ENCODE peak calls at places on chromosomes 6 and 20, in nine cellular contexts. I, X, F, A, R, S, U, V and M are unnamed samples. For H3K4me1, the result is how much of the 10 kb centered on the place peaks cover.

GRCh38 chr6:112694986-112695385 is 347.9 kb downstream of the RFPL4B start:
- DNase-seq in I (no peak), X (no peak), F (no peak), A (no peak), R (no peak), S (no peak), U (no peak), V (no peak), M (no peak)

GRCh38 chr6:73898599-73898998 is 202.6 kb downstream of the CD109 start:
- DNase-seq in I (no peak), X (no peak), F (no peak), A (no peak), R (no peak), S (no peak), U (no peak), V (no peak), M (no peak)

GRCh38 chr6:138450445-138450844 is 46.4 kb downstream of the HEBP2 start:
- DNase-seq in I (no peak), X (no peak), F (no peak), A (no peak), R (no peak), S (no peak), U (no peak), V (no peak), M (no peak)

GRCh38 chr20:40251284-40251932 is 437.6 kb downstream of the MAFB start:
- DNase-seq in I (peak), X (peak), F (no peak), A (peak), R (peak), S (no peak), U (no peak), V (no peak), M (peak)

GRCh38 chr20:4951299-4951698 is 50.0 kb downstream of the SLC23A2 start:
- DNase-seq in I (peak), X (no peak), F (no peak), A (peak), R (peak), S (no peak), U (peak), V (no peak), M (no peak)

GRCh38 chr20:4961746-4962145 is 39.6 kb downstream of the SLC23A2 start:
- DNase-seq in I (no peak), X (peak), F (no peak), A (peak), R (no peak), S (no peak), U (no peak), V (no peak), M (peak)

GRCh38 chr20:3239867-3240775 is 1.1 kb upstream of the SLC4A11 start:
- DNase-seq in I (no peak), X (no peak), F (no peak), A (no peak), R (no peak), S (peak), U (no peak), V (no peak), M (no peak)

GRCh38 chr6:6686176-6686575 is 97.7 kb downstream of the LY86 start:
- DNase-seq in I (no peak), X (no peak), F (no peak), A (no peak), R (no peak), S (no peak), U (no peak), V (no peak), M (no peak)

GRCh38 chr6:56927538-56928453 is 27.1 kb upstream of the BEND6 start:
- DNase-seq in I (no peak), X (no peak), F (no peak), A (peak), R (no peak), S (no peak), U (no peak), V (no peak), M (no peak)

GRCh38 chr6:152048921-152049320 is 241.4 kb downstream of the ESR1 start:
- DNase-seq in I (no peak), X (no peak), F (no peak), A (no peak), R (no peak), S (no peak), U (no peak), V (no peak), M (no peak)

GRCh38 chr6:26576929-26577719 is 19.6 kb upstream of the ABT1 start:
- DNase-seq in I (peak), X (peak), F (no peak), A (peak), R (no peak), S (peak), U (no peak), V (peak), M (no peak)

GRCh38 chr20:9838035-9838377 is 870 bp downstream of the PAK5 start:
- DNase-seq in I (no peak), X (no peak), F (no peak), A (no peak), R (no peak), S (no peak), U (no peak), V (no peak), M (no peak)

GRCh38 chr6:122833229-122833556 is 44.1 kb downstream of the SMPDL3A start:
- DNase-seq in I (no peak), X (no peak), F (no peak), A (no peak), R (no peak), S (no peak), U (no peak), V (no peak), M (no peak)

GRCh38 chr6:125952764-125953501 is 3.6 kb upstream of the HINT3 start:
- DNase-seq in I (peak), X (peak), F (no peak), A (peak), R (no peak), S (peak), U (no peak), V (no peak), M (no peak)

GRCh38 chr6:125102901-125103300 is 50.7 kb upstream of the TPD52L1 start:
- DNase-seq in I (no peak), X (peak), F (no peak), A (peak), R (no peak), S (no peak), U (no peak), V (no peak), M (no peak)

GRCh38 chr6:161273356-161273751 is 507 bp downstream of the AGPAT4 start:
- DNase-seq in I (no peak), X (no peak), F (peak), A (peak), R (no peak), S (no peak), U (peak), V (peak), M (no peak)

GRCh38 chr6:13194852-13195251 is 133.5 kb downstream of the TBC1D7 start:
- DNase-seq in I (peak), X (peak), F (peak), A (peak), R (peak), S (no peak), U (no peak), V (no peak), M (peak)

GRCh38 chr6:37557645-37558114 is 58.0 kb upstream of the CCDC167 start:
- DNase-seq in I (no peak), X (no peak), F (no peak), A (no peak), R (no peak), S (no peak), U (no peak), V (no peak), M (no peak)

GRCh38 chr6:16925461-16925860 is 164.2 kb upstream of the ATXN1 start:
- DNase-seq in I (no peak), X (no peak), F (no peak), A (peak), R (no peak), S (no peak), U (no peak), V (no peak), M (no peak)

GRCh38 chr6:98657764-98658163 is 176.6 kb upstream of the POU3F2 start:
- DNase-seq in I (peak), X (peak), F (no peak), A (peak), R (no peak), S (no peak), U (no peak), V (no peak), M (no peak)

GRCh38 chr6:39867592-39867991 is 66.7 kb downstream of the MOCS1 start:
- DNase-seq in I (no peak), X (no peak), F (no peak), A (no peak), R (no peak), S (no peak), U (no peak), V (no peak), M (no peak)

GRCh38 chr6:44593539-44593944 is 206.0 kb downstream of the CDC5L start:
- DNase-seq in I (peak), X (peak), F (peak), A (peak), R (peak), S (no peak), U (peak), V (no peak), M (no peak)

GRCh38 chr20:49976542-49976941 is 6.2 kb upstream of the SNAI1 start:
- DNase-seq in I (no peak), X (peak), F (no peak), A (peak), R (no peak), S (no peak), U (no peak), V (no peak), M (no peak)

GRCh38 chr20:49916146-49917002 is 1.0 kb upstream of the SPATA2 start:
- DNase-seq in I (no peak), X (peak), F (no peak), A (peak), R (peak), S (no peak), U (no peak), V (no peak), M (peak)

GRCh38 chr20:40287683-40288082 is 401.4 kb downstream of the MAFB start:
- DNase-seq in I (no peak), X (no peak), F (no peak), A (no peak), R (no peak), S (no peak), U (no peak), V (no peak), M (no peak)

GRCh38 chr6:85470023-85470410 is 20.1 kb downstream of the NT5E start:
- DNase-seq in I (no peak), X (no peak), F (no peak), A (no peak), R (no peak), S (no peak), U (no peak), V (no peak), M (no peak)

GRCh38 chr20:51420111-51420510 is 122.4 kb downstream of the NFATC2 start:
- DNase-seq in I (no peak), X (no peak), F (no peak), A (peak), R (no peak), S (no peak), U (no peak), V (no peak), M (no peak)

GRCh38 chr6:1313755-1314503 is 2.0 kb downstream of the FOXQ1 start:
- DNase-seq in I (peak), X (peak), F (no peak), A (no peak), R (no peak), S (no peak), U (no peak), V (no peak), M (peak)

GRCh38 chr6:16681260-16681873 is 79.9 kb downstream of the ATXN1 start:
- DNase-seq in I (no peak), X (peak), F (peak), A (peak), R (peak), S (no peak), U (no peak), V (no peak), M (no peak)

GRCh38 chr20:43514062-43514971 is 6.8 kb downstream of the L3MBTL1 start:
- DNase-seq in I (peak), X (peak), F (peak), A (peak), R (no peak), S (peak), U (peak), V (peak), M (peak)
- TF ChIP-seq POLR2A in I (no peak), X (peak), F (no peak), A (no peak), R (no peak), S (no peak), U (no peak), V (no peak), M (peak)

DNA sequence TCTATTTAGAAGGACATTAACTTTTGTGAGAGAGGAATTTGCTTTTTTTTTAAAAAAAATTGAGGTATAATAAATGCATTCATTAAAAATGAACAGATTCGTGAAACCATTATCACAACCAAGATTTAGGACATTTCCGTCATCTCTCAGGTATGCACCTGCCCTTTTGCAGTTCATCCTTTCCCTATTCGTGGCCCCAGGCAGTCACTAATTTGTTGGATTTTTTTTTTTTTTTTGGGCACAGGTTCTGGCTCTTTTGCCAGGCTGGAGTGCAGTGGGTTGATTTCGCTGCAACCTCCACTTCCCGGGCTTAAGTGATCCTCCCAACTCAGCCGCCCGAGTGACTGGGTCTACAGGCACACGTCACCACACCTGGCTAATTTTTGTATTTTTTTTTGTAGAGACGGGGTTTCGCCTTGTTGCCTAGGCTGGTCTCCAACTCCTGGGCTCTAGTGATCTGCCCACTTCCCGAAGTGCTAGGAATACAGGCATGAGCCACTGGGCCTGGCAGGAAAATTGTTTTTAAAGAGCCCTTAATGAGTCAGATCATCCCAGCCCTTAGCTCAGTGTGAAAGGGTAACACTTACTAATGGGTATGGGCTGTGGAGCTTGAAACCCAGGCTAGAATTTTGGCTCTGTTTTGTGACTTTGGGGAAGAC is 9.2 kb downstream of the PHF3 start:
- DNase-seq in I (no peak), X (no peak), F (peak), A (no peak), R (no peak), S (no peak), U (no peak), V (no peak), M (no peak)
- H3K4me1 ChIP-seq in I (under half), X (half or more), F (half or more), A (under half), R (under half), S (half or more), U (under half), V (under half), M (under half)

DNA sequence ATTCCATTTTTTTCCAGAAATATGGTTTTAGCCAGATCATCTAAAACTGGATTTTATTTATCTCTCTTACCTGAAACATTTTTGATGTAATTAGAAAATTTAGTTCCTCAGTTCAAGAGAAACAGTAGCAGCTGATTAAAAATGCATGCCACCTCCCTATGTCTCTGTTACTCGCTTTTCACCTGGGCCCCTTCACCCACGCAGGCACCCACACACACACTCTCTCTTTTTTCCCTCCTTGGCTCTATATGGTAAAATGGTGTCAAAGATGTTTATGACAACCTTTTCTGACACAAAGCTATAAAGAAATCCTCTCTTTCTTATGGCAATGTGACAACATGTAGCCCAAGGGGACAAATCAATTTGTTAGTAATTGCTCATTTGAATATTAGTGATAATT is 5.8 kb upstream of the SGK1 start:
- DNase-seq in I (no peak), X (no peak), F (no peak), A (no peak), R (no peak), S (no peak), U (no peak), V (no peak), M (no peak)
- TF ChIP-seq POLR2A in I (no peak), X (no peak), F (no peak), A (no peak), R (no peak), S (no peak), U (no peak), V (no peak), M (no peak)

GRCh38 chr20:38156888-38157634 is 8.0 kb downstream of the TGM2 start:
- DNase-seq in I (no peak), X (no peak), F (peak), A (peak), R (no peak), S (no peak), U (peak), V (no peak), M (no peak)
- H3K4me1 ChIP-seq in I (under half), X (under half), F (half or more), A (under half), R (half or more), S (under half), U (under half), V (under half), M (under half)

DNA sequence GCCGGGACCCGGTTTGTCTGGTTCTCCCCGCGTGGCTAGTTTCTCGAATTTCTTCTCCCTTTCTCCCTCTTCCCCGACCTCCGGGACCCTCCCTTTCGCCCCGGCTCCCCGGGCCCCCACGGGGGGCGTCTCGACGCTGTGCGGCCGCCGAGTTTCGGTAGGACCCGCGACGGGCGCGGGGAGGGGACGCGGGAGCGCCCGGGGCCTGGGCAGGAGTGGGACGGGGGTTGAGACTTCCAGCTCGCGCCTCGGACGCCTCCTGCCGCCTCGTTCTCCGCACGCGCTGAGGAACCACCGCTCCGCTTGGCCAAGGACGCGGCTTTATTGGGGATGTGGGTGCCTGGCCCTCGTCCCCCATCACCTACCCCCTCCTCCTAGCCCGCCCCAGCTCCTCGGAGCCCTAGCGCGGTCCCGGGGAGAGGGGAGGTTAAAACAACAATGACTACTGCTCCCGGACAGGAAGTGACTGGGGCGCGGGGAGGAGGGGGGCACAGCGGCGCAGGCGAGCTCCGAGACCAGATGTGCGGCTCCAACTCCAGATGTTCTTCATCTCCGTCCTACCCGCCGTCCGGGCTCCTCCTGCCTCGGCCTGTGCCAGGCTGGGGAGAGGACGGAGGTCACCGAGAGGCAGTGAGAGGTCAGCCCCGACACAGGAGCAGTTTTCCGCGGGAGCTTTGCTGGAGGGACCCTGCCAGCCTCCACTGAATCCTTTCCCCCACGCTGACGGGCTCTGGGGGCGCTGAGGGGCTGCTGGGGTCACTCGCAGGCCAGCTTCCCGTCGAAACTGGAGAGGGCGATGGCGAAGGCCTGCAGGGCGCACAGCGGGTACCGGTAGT is 910 bp upstream of the TEAD3 start:
- DNase-seq in I (peak), X (peak), F (peak), A (peak), R (peak), S (peak), U (peak), V (peak), M (no peak)
- TF ChIP-seq POLR2A in I (no peak), X (no peak), F (no peak), A (peak), R (no peak), S (no peak), U (peak), V (peak), M (no peak)

GRCh38 chr6:166661329-166661728 is 34.3 kb upstream of the RPS6KA2 start:
- DNase-seq in I (no peak), X (no peak), F (no peak), A (no peak), R (no peak), S (no peak), U (no peak), V (no peak), M (no peak)
- H3K4me1 ChIP-seq in I (under half), X (under half), F (under half), A (under half), R (under half), S (under half), U (under half), V (under half), M (under half)

DNA sequence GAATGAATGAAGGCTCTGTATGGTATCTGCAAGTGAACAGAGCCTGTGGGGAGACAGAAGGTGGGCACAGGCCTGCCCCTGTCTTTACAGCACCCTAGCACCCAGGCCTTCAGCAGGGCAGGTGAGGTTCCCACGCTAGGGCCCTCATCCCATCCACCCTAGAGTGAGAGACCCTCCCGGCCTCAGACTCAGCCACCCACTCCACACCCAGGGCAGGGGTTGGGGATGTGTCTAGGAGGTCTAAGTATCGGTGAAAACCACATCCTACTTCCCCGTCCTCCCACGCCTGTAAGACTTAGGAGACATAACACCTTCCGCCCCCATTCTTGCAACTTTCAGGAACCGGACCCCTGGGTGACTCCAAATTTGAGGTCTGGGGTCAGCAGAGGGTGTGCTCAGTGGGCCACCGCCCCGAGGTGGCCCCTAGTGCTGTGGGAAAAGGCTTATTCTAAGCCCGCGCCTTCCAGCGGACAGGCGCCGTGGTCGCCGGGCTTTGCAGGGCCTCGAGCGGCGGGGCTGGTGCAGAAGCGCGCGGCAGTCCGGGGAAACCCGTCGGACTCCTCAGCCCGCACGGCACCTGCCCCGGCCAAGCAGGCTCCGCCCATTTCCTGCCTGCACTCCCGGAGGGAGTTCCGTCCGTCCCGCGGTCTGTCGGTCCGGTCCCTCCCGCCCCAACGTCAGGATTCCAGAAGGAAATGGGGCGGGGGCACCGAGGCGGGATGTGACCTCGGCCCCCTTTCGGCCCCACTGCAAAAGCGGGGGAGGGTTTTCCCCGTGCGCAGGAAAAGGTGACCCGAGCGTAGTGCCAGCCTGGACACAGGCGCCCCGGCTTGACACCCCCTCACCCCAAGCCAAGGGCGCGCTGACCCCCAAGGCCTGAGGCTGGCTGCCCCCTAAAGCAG is 872 bp downstream of the SAMD10 start:
- DNase-seq in I (peak), X (peak), F (peak), A (peak), R (no peak), S (peak), U (peak), V (peak), M (peak)
- TF ChIP-seq POLR2A in I (no peak), X (no peak), F (no peak), A (no peak), R (no peak), S (no peak), U (peak), V (no peak), M (peak)

GRCh38 chr20:37800618-37801017 is 102.3 kb upstream of the VSTM2L start:
- DNase-seq in I (no peak), X (no peak), F (no peak), A (no peak), R (no peak), S (no peak), U (no peak), V (no peak), M (no peak)
- H3K4me1 ChIP-seq in I (under half), X (under half), F (under half), A (under half), R (under half), S (under half), U (under half), V (under half), M (under half)